ENCODE peak calls at places on chromosome 18, in ten cellular contexts. E, P, F, C, X, M, Z, N, W and A are unnamed samples.

GRCh38 chr18:32576296-32576916 is 105.7 kb upstream of the GAREM1 start:
- DNase-seq in F (no peak), Z (peak; percentile 11), W (no peak), N (no peak), E (no peak), M (no peak), X (no peak), C (no peak), P (peak; percentile 67), A (no peak)

GRCh38 chr18:75083131-75083530 is 125.8 kb downstream of the PTGR3 start:
- DNase-seq in F (no peak), C (no peak), P (no peak), X (no peak), M (no peak), Z (no peak), E (no peak), N (no peak), W (no peak), A (no peak)

GRCh38 chr18:48887294-48887904 is 63.4 kb downstream of the SMAD7 start:
- DNase-seq in P (no peak), Z (no peak), N (no peak), F (no peak), W (no peak), E (no peak), C (no peak), M (no peak), X (no peak), A (peak; percentile 30)

GRCh38 chr18:46324556-46324955 is 220.4 kb downstream of the HAUS1 start:
- DNase-seq in F (no peak), N (peak; percentile 43), C (no peak), E (no peak), M (no peak), X (no peak), Z (peak; percentile 39), P (peak; percentile 63), W (no peak), A (no peak)

GRCh38 chr18:9323750-9324445 is 10.7 kb upstream of the TWSG1 start:
- DNase-seq in E (no peak), Z (no peak), N (no peak), M (no peak), C (no peak), P (no peak), F (no peak), X (no peak), W (no peak), A (no peak)

GRCh38 chr18:50190236-50190635 is 4.7 kb downstream of the MYO5B start:
- DNase-seq in E (no peak), C (no peak), F (no peak), X (no peak), W (no peak), N (no peak), M (no peak), Z (no peak), P (no peak), A (no peak)

GRCh38 chr18:55778731-55779460 is 190.9 kb upstream of the TCF4 start:
- DNase-seq in N (no peak), E (no peak), P (no peak), X (no peak), C (no peak), W (no peak), F (no peak), M (no peak), Z (no peak), A (no peak)

GRCh38 chr18:24995056-24995455 is 356.9 kb downstream of the ZNF521 start:
- DNase-seq in X (no peak), M (no peak), C (no peak), E (no peak), Z (no peak), F (no peak), P (no peak), N (no peak), W (no peak), A (no peak)

GRCh38 chr18:31499157-31499524 is 1.2 kb downstream of the DSG2 start:
- DNase-seq in F (no peak), W (no peak), M (no peak), E (no peak), Z (no peak), X (no peak), P (no peak), N (no peak), C (no peak), A (no peak)

GRCh38 chr18:3466872-3467271 is 16.9 kb downstream of the TGIF1 start:
- DNase-seq in X (no peak), Z (peak; percentile 54), P (no peak), W (no peak), N (no peak), M (peak; percentile 26), C (no peak), E (no peak), F (no peak), A (no peak)

GRCh38 chr18:64134044-64134757 is 14.7 kb downstream of the LINC00305 start:
- DNase-seq in E (no peak), X (no peak), F (no peak), M (no peak), Z (no peak), N (no peak), P (no peak), C (no peak), W (no peak), A (no peak)

GRCh38 chr18:9736942-9737813 is 29.1 kb downstream of the RAB31 start:
- DNase-seq in F (no peak), X (no peak), E (no peak), M (no peak), N (no peak), P (no peak), C (no peak), W (no peak), Z (no peak), A (no peak)

GRCh38 chr18:49886891-49887764 is 73.8 kb upstream of the ACAA2 start:
- DNase-seq in Z (no peak), P (peak; percentile 71), F (no peak), W (no peak), X (no peak), E (no peak), M (no peak), C (no peak), N (no peak), A (no peak)

GRCh38 chr18:23864620-23865019 is 149.9 kb upstream of the TTC39C start:
- DNase-seq in F (no peak), P (peak; percentile 43), C (no peak), X (no peak), E (no peak), W (no peak), M (peak; percentile 43), Z (peak; percentile 89), N (no peak), A (no peak)

GRCh38 chr18:65751145-65752085 is 603 bp downstream of the CDH7 start:
- DNase-seq in F (no peak), E (no peak), P (no peak), N (no peak), C (peak; percentile 5), Z (no peak), X (no peak), M (no peak), W (peak; percentile 15), A (no peak)
- H3K4me1 ChIP-seq in F (no peaks in the 10 kb centered on the region), E (no peaks in the 10 kb centered on the region), P (no peaks in the 10 kb centered on the region), N (no peaks in the 10 kb centered on the region), C (no peaks in the 10 kb centered on the region), Z (no peaks in the 10 kb centered on the region), X (peaks cover 24% of the 10 kb centered on the region), M (no peaks in the 10 kb centered on the region), W (no peaks in the 10 kb centered on the region), A (no peaks in the 10 kb centered on the region)

DNA sequence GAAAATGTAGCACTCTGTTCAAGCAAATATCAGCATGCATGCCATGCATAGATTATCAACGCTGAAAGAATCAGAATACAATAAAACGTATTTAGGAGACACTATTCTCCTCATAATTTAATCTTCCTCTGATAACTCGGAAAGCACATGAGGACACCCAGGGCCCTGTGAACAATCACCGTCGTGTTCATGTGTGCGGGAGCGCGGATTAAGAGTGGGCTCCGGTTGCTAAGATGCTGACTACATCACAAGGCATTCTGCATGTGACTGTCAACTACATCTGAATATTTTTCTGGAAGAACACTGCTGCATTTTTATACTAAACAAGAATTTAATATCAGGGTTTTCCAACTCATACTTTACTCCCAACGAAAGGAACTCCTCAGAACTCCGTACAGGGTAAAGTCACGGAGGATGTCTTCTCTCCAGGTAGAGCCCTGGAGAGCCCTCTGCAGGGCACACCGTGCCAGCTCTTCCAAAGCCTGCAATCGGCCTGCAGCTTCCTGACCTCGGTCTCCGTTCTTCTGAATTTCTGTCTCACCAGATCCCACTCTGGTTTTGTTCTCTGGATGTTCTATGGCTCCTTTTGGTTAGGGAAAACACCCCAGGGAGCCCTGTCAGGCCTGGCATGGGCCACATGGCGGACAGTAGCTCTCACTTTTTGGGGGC is 59.6 kb downstream of the ZNF516 start:
- DNase-seq in P (no peak), M (no peak), X (no peak), E (no peak), N (no peak), Z (no peak), C (no peak), F (no peak), W (no peak), A (no peak)
- H3K4me1 ChIP-seq in P (peaks cover 27% of the 10 kb centered on the region), M (no peaks in the 10 kb centered on the region), X (peaks cover 89% of the 10 kb centered on the region), E (no peaks in the 10 kb centered on the region), N (no peaks in the 10 kb centered on the region), Z (no peaks in the 10 kb centered on the region), C (peaks cover 10% of the 10 kb centered on the region), F (peaks cover 10% of the 10 kb centered on the region), W (no peaks in the 10 kb centered on the region), A (peaks cover 28% of the 10 kb centered on the region)

GRCh38 chr18:79730804-79731203 is 51.2 kb downstream of the CTDP1 start:
- DNase-seq in F (no peak), C (no peak), Z (no peak), W (no peak), P (no peak), M (no peak), E (no peak), N (no peak), X (no peak), A (no peak)
- H3K4me1 ChIP-seq in F (no peaks in the 10 kb centered on the region), C (no peaks in the 10 kb centered on the region), Z (no peaks in the 10 kb centered on the region), W (no peaks in the 10 kb centered on the region), P (no peaks in the 10 kb centered on the region), M (no peaks in the 10 kb centered on the region), E (no peaks in the 10 kb centered on the region), N (no peaks in the 10 kb centered on the region), X (no peaks in the 10 kb centered on the region), A (no peaks in the 10 kb centered on the region)

GRCh38 chr18:28079883-28080282 is 97.0 kb downstream of the CDH2 start:
- DNase-seq in Z (peak; percentile 3), F (no peak), N (no peak), C (no peak), P (no peak), E (no peak), W (no peak), M (no peak), X (no peak), A (no peak)

GRCh38 chr18:28078849-28079248 is 98.1 kb downstream of the CDH2 start:
- DNase-seq in E (no peak), C (no peak), N (no peak), M (no peak), Z (no peak), W (no peak), P (no peak), F (no peak), X (no peak), A (no peak)

GRCh38 chr18:28080876-28081300 is 96.0 kb downstream of the CDH2 start:
- DNase-seq in M (no peak), C (no peak), E (no peak), Z (peak; percentile 74), P (no peak), F (no peak), N (no peak), X (no peak), W (no peak), A (no peak)

GRCh38 chr18:28075501-28075900 is 101.4 kb downstream of the CDH2 start:
- DNase-seq in C (no peak), W (no peak), Z (no peak), E (no peak), P (no peak), M (no peak), X (no peak), F (no peak), N (no peak), A (no peak)

GRCh38 chr18:28078298-28078697 is 98.6 kb downstream of the CDH2 start:
- DNase-seq in E (no peak), N (peak; percentile 27), Z (no peak), F (no peak), M (no peak), W (no peak), X (no peak), P (no peak), C (no peak), A (no peak)
- H3K4me1 ChIP-seq in E (peaks cover 17% of the 10 kb centered on the region), N (peaks cover 96% of the 10 kb centered on the region), Z (peaks cover 22% of the 10 kb centered on the region), F (no peaks in the 10 kb centered on the region), M (no peaks in the 10 kb centered on the region), W (no peaks in the 10 kb centered on the region), X (no peaks in the 10 kb centered on the region), P (no peaks in the 10 kb centered on the region), C (no peaks in the 10 kb centered on the region), A (no peaks in the 10 kb centered on the region)